ENCODE peak calls at places on chromosome 15, in four cellular contexts. O is nephron progenitor cell; G is stimulated activated CD4-positive, alpha-beta T cell treated with anti-CD3 and anti-CD28 coated beads, Interleukin-2, amount 100 ng/mL, for 48 hours; V is iris pigment epithelial cell. I is an unnamed sample.

GRCh38 chr15:55993804-55994539 is 560 bp upstream of the NEDD4 start:
- DNase-seq in O (no peak), G (no peak), V (peak; percentile 77), I (no peak)

GRCh38 chr15:80489030-80489594 is 84.9 kb downstream of the ARNT2 start:
- DNase-seq in O (no peak), G (no peak), V (peak; percentile 88), I (no peak)

GRCh38 chr15:84949845-84950569 is 31.6 kb upstream of the PDE8A start:
- DNase-seq in O (no peak), G (no peak), V (no peak), I (no peak)

GRCh38 chr15:78640840-78641733 is at the start of gene CHRNB4:
- DNase-seq in O (peak; percentile 92), G (no peak), V (peak; percentile 5), I (no peak)

GRCh38 chr15:31803388-31803884 is 226.9 kb upstream of the CHRNA7 start:
- DNase-seq in O (no peak), G (no peak), V (no peak), I (no peak)

GRCh38 chr15:92832992-92833438 is 67.1 kb upstream of the CHD2 start:
- DNase-seq in O (no peak), G (no peak), V (no peak), I (no peak)

GRCh38 chr15:101296418-101297405 is 1.7 kb upstream of the SNRPA1 start:
- DNase-seq in O (no peak), G (no peak), V (peak; percentile 66), I (no peak)

GRCh38 chr15:28876845-28877185 is 9.0 kb upstream of the APBA2 start:
- DNase-seq in O (no peak), G (no peak), V (no peak), I (no peak)

GRCh38 chr15:95832655-95833054 is 497.8 kb upstream of the NR2F2 start:
- DNase-seq in O (no peak), G (no peak), V (no peak), I (no peak)

GRCh38 chr15:25469377-25469776 is 30.6 kb upstream of the UBE3A start:
- DNase-seq in O (no peak), G (no peak), V (peak; percentile 16), I (no peak)

GRCh38 chr15:70008697-70009285 is 88.9 kb downstream of the TLE3 start:
- DNase-seq in O (no peak), G (no peak), V (no peak), I (no peak)

GRCh38 chr15:67267440-67267839 is 12.9 kb downstream of the IQCH start:
- DNase-seq in O (no peak), G (no peak), V (no peak), I (no peak)

GRCh38 chr15:97235285-97235985 is 725.1 kb upstream of the ARRDC4 start:
- DNase-seq in O (peak; percentile 74), G (peak; percentile 33), V (peak; percentile 42), I (no peak)

I was measured in GM18507.